ENCODE peak calls at places on chromosomes 7 and 10, in four cellular contexts. A, G, H and S are unnamed samples.

GRCh38 chr7:85021090-85021704 is 165.7 kb downstream of the SEMA3D start:
- DNase-seq in H (no peak), A (peak; percentile 26), G (no peak), S (no peak)

GRCh38 chr7:51289608-51290370 is 26.8 kb downstream of the COBL start:
- DNase-seq in H (no peak), G (no peak), A (no peak), S (no peak)

GRCh38 chr10:5832946-5833345 is 19.7 kb upstream of the GDI2 start:
- DNase-seq in H (no peak), A (no peak), G (no peak), S (no peak)

GRCh38 chr10:98489561-98490481 is 43.1 kb upstream of the HPS1 start:
- DNase-seq in G (peak; percentile 47), A (no peak), H (no peak), S (no peak)

GRCh38 chr7:600149-600814 is 80.6 kb upstream of the PDGFA start:
- DNase-seq in H (no peak), G (no peak), A (no peak), S (no peak)

GRCh38 chr7:148340881-148341280 is 249.7 kb upstream of the C7orf33 start:
- DNase-seq in H (no peak), G (no peak), A (no peak), S (no peak)

GRCh38 chr7:155298288-155298833 is 683 bp downstream of the INSIG1 start:
- DNase-seq in A (no peak), G (no peak), H (no peak), S (no peak)

GRCh38 chr7:143906895-143907294 is 4.9 kb upstream of the TCAF1 start:
- DNase-seq in G (peak; percentile 97), H (no peak), A (no peak), S (peak; percentile 74)

GRCh38 chr10:14858338-14858925 is 20.2 kb upstream of the SUV39H2 start:
- DNase-seq in A (no peak), G (no peak), H (no peak), S (no peak)

GRCh38 chr7:123054357-123055133 is 59.0 kb upstream of the TAS2R16 start:
- DNase-seq in G (peak; percentile 29), A (no peak), H (no peak), S (peak; percentile 44)

GRCh38 chr10:68628576-68629127 is 68.5 kb downstream of the TET1 start:
- DNase-seq in H (no peak), G (no peak), A (no peak), S (no peak)

GRCh38 chr7:32680259-32681173 is 185.2 kb downstream of the AVL9 start:
- DNase-seq in G (no peak), H (no peak), A (no peak), S (peak; percentile 71)

GRCh38 chr10:78211476-78212110 is 177.9 kb downstream of the RPS24 start:
- DNase-seq in G (peak; percentile 16), H (no peak), A (peak; percentile 54), S (peak; percentile 34)

GRCh38 chr10:128483216-128483615 is 357.0 kb upstream of the MKI67 start:
- DNase-seq in G (no peak), H (no peak), A (no peak), S (no peak)

GRCh38 chr7:140829720-140830119 is 95.0 kb downstream of the BRAF start:
- DNase-seq in A (no peak), H (no peak), G (peak; percentile 24), S (no peak)

GRCh38 chr7:135147899-135148721 is at the start of gene TMEM140:
- DNase-seq in A (peak; percentile 56), G (peak; percentile 94), H (no peak), S (no peak)

GRCh38 chr10:60048146-60048545 is 141.8 kb upstream of the CCDC6 start:
- DNase-seq in G (peak; percentile 39), H (no peak), A (peak; percentile 29), S (peak; percentile 67)

GRCh38 chr10:28761084-28761875 is 84.0 kb downstream of the BAMBI start:
- DNase-seq in A (no peak), G (no peak), H (no peak), S (no peak)

GRCh38 chr10:34780818-34781380 is 34.2 kb downstream of the PARD3 start:
- DNase-seq in G (no peak), H (no peak), A (no peak), S (no peak)

GRCh38 chr7:38796636-38797501 is 112.1 kb downstream of the VPS41 start:
- DNase-seq in H (peak; percentile 43), A (peak; percentile 58), G (peak; percentile 46), S (peak; percentile 45)

GRCh38 chr10:99329238-99329890 is at the start of gene CNNM1:
- DNase-seq in G (no peak), A (peak; percentile 77), H (no peak), S (peak; percentile 58)

DNA sequence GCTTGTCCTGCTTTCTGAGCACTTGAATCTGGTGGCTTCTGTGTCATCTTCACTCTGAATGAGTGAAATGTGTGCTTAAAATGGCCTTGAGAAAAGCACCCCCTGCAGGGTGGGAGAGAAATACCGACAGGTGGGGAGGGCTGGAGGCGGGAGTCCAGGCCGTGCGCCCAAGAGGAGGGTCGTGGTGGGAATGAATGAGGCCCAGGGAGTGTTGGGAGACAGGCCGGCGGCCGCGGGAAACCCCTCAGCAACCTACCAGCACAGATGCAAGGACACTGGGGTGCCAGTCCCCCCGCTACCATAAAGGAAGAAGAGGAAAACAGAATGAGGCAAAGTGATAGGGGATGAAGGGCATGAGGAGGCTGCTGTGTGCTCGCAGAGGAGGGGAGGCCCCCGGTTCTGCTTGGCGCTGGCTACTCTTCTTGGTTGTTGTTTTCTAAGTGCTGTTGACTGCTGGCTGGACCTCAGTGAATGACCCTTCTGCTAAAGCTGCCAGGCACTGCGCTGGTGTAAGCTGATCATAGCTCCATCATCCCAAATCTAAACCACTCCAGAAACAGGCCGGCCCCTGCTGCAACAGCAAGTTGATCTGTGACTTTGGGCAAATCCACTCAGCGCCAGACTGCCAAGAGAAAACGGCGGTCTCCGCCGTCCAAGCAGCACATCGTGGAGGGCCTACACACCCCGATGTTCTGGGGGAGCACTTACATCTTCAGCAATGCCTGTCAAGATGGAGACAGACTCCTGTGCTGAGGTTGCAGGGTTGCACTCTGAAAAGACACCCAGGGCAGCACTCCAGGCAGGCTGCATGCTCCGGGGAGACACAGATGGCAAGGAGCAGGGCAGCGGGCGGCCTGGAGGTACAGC is 378.5 kb downstream of the DNAJB6 start:
- DNase-seq in H (no peak), G (no peak), A (no peak), S (no peak)
- TF ChIP-seq MAX in H (no peak), G (no peak), A (no peak), S (no peak)

GRCh38 chr7:6495597-6496262 is 48.0 kb upstream of the DAGLB start:
- DNase-seq in A (no peak), H (no peak), G (no peak), S (no peak)
- TF ChIP-seq NR3C1 in A (no peak), H (no peak), G (no peak), S (no peak)

DNA sequence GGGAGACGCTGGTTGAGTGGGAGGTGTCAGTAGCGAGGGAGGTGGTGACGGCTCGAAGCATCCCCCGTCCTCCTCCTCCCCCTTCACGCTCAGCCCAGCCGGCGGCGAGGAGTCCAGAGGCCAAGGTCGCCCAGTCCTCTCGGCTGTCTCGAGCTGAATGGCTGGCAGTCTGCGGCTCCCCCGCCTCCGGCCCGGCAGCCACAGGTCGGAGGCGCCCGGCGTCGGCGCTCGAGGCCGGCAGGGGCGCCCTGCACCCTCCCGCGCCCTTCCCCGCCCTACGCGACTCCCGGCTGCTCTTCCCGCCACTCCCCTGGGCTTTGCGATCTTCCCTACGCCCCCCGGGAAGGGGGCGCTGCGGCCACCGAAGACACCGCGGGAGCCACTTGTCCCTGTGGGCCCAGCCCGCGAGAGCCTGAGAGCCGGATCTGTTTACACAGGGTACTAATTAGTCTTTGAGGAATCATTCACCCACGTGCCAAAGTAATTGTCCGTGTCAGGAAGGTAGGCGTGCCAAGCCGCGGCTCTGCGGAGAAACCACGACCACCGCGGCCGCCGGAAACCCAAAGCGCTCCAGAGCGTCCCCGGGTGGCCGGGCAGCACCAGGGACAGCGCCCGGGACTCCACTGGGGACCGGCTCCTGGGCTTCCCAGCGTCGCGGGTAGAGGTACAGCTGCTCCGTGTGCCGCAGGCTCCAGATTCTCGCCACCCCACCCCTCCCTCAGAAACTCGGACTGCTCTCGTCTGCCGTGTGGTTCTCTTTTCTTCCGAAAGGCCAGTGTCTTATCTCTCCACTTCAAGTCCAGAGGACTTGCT is at the start of gene NXPH1:
- DNase-seq in A (no peak), H (peak; percentile 67), G (peak; percentile 37), S (peak; percentile 68)
- TF ChIP-seq MAX in A (no peak), H (no peak), G (no peak), S (peak; percentile 75)

DNA sequence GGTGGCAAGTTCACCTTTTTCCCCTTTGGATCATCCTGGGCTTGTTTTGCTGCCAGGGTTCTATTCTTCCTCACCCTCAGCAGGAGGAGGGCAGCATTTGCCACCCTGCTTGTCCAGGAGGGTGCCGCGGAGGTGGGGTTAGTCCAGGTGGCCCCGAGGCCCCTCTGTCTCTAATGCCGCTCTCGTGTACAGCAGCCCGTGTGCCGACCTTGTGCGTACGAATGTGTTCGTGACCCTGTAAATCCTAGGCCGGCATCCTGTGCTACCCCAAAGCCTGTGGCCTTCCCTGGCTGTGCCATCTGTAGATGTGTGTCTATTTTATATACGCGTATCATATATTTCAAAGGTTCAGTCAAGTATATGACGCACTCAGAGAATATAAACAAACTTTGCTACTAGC is 10.6 kb downstream of the IQCE start:
- DNase-seq in G (no peak), H (no peak), A (no peak), S (no peak)
- TF ChIP-seq NR3C1 in G (no peak), H (no peak), A (no peak), S (no peak)

GRCh38 chr7:17560966-17561365 is 262.5 kb downstream of the AHR start:
- DNase-seq in A (no peak), H (no peak), G (no peak), S (no peak)

GRCh38 chr7:17560516-17560915 is 262.1 kb downstream of the AHR start:
- DNase-seq in H (no peak), G (no peak), A (peak; percentile 13), S (no peak)

GRCh38 chr7:17558558-17559332 is 260.3 kb downstream of the AHR start:
- DNase-seq in A (peak; percentile 90), G (no peak), H (no peak), S (no peak)

GRCh38 chr7:17559388-17559787 is 260.9 kb downstream of the AHR start:
- DNase-seq in G (no peak), H (no peak), A (peak; percentile 63), S (no peak)

DNA sequence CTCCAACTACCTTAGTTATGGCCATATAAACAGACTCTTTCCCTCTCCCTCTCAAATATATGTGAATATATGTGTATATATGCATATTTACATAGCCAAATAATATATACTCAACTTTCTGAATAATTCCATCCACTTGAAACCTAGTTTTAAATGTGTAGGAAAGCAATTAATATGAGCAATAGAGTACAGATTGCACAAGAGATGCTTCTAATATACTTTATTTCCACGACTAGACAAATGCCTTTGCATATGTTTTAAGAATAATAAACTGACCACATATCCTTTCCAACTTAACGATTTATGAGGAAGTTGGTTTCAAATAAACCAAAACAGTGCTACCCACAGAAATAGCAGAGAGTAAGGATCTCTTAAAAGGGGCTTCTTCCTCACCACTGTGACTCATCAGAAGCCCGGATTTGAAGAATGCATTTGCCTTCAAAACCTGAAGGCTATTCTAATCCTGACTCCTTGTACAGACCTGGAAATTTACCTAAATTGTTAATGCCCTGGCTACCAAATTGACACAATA is 266.3 kb downstream of the AHR start:
- DNase-seq in A (no peak), G (no peak), H (no peak), S (no peak)
- TF ChIP-seq MAX in A (no peak), G (no peak), H (no peak), S (no peak)

DNA sequence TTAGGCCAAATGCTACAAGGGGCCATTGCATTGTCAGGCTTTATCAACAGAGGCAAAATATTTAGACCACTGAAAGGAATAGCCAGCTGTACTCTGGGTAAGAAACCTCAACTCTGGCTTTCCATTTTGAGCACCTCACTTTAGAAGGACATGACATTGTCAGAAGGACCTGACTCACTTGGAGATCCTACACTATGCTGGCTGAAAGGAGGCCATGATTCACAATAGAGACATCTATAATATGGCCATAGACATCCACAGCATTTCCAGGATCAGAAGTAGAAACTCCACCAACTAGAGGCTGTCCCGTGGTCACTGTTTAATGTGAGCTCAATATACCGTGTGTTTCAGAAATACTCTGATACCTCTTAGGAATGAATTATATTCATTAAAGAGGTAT is 140.9 kb downstream of the BTAF1 start:
- DNase-seq in G (no peak), A (no peak), H (no peak), S (no peak)
- TF ChIP-seq NR3C1 in G (no peak), A (no peak), H (no peak), S (no peak)